ENCODE peak calls at places on chromosomes 12 and 14, in six cellular contexts. A is heart right ventricle; S is ovary; D is mesendoderm; B is spleen; L is CD8-positive, alpha-beta memory T cell. M is an unnamed sample.

GRCh38 chr12:132508860-132509732 is 19.1 kb downstream of the FBRSL1 start:
- DNase-seq in A (no peak), S (no peak), D (no peak), B (no peak), L (no peak), M (no peak)

GRCh38 chr14:80364274-80364673 is 153.0 kb upstream of the DIO2 start:
- DNase-seq in A (no peak), S (no peak), D (peak; percentile 63), B (no peak), L (no peak), M (no peak)

GRCh38 chr12:120944645-120945217 is 33.6 kb upstream of the HNF1A start:
- DNase-seq in A (peak; percentile 44), S (peak; percentile 21), D (peak; percentile 80), B (peak; percentile 71), L (peak; percentile 44), M (peak; percentile 23)

GRCh38 chr14:76584271-76584702 is 177.0 kb upstream of the VASH1 start:
- DNase-seq in A (no peak), S (peak; percentile 14), D (no peak), B (no peak), L (no peak), M (no peak)

GRCh38 chr12:90974286-90974685 is 19.3 kb upstream of the CCER1 start:
- DNase-seq in A (no peak), S (no peak), D (no peak), B (no peak), L (no peak), M (no peak)

GRCh38 chr12:124498870-124499753 is 68.3 kb downstream of the NCOR2 start:
- DNase-seq in A (no peak), S (no peak), D (no peak), B (no peak), L (no peak), M (no peak)

GRCh38 chr12:89775336-89776005 is 66.8 kb upstream of the ATP2B1 start:
- DNase-seq in A (no peak), S (no peak), D (no peak), B (no peak), L (no peak), M (no peak)

GRCh38 chr12:64826234-64826633 is 1.8 kb downstream of the TBC1D30 start:
- DNase-seq in A (peak; percentile 53), S (peak; percentile 70), D (peak; percentile 82), B (no peak), L (no peak), M (no peak)

GRCh38 chr12:104519190-104519857 is 62.6 kb downstream of the CHST11 start:
- DNase-seq in A (no peak), S (no peak), D (no peak), B (no peak), L (peak; percentile 49), M (peak; percentile 38)

GRCh38 chr12:94147991-94148840 is at the start of gene PLXNC1:
- DNase-seq in A (peak; percentile 50), S (peak; percentile 66), D (peak; percentile 52), B (peak; percentile 96), L (peak; percentile 55), M (peak; percentile 36)

GRCh38 chr12:109947511-109947910 is 47.4 kb downstream of the TCHP start:
- DNase-seq in A (no peak), S (no peak), D (no peak), B (no peak), L (no peak), M (no peak)

GRCh38 chr12:116864371-116865160 is 16.7 kb downstream of the HRK start:
- DNase-seq in A (no peak), S (no peak), D (no peak), B (no peak), L (no peak), M (no peak)

GRCh38 chr12:40993158-40993557 is 195.0 kb upstream of the PDZRN4 start:
- DNase-seq in A (no peak), S (no peak), D (no peak), B (no peak), L (no peak), M (no peak)

GRCh38 chr12:116389990-116390655 is 112.6 kb upstream of the MED13L start:
- DNase-seq in A (no peak), S (no peak), D (no peak), B (no peak), L (no peak), M (no peak)

GRCh38 chr12:119363037-119363436 is 28.5 kb downstream of the CCDC60 start:
- DNase-seq in A (no peak), S (no peak), D (no peak), B (no peak), L (no peak), M (no peak)

GRCh38 chr12:10982244-10982643 is 4.5 kb downstream of the TAS2R50 start:
- DNase-seq in A (no peak), S (no peak), D (no peak), B (no peak), L (peak; percentile 1), M (no peak)

GRCh38 chr14:99909500-99910064 is 116.4 kb downstream of the EML1 start:
- DNase-seq in A (no peak), S (no peak), D (peak; percentile 20), B (no peak), L (no peak), M (no peak)

GRCh38 chr14:22567437-22567836 is 21.6 kb downstream of the DAD1 start:
- DNase-seq in A (no peak), S (no peak), D (no peak), B (no peak), L (no peak), M (no peak)

GRCh38 chr12:6635375-6635855 is 344 bp downstream of the LPAR5 start:
- DNase-seq in A (no peak), S (no peak), D (peak; percentile 74), B (peak; percentile 88), L (peak; percentile 33), M (no peak)

GRCh38 chr12:108786450-108786849 is 55.1 kb upstream of the CORO1C start:
- DNase-seq in A (no peak), S (no peak), D (no peak), B (peak; percentile 30), L (no peak), M (no peak)

GRCh38 chr12:132908145-132909029 is 21.0 kb upstream of the CHFR start:
- DNase-seq in A (peak; percentile 99), S (peak; percentile 96), D (peak; percentile 100), B (peak; percentile 98), L (peak; percentile 85), M (peak; percentile 92)

DNA sequence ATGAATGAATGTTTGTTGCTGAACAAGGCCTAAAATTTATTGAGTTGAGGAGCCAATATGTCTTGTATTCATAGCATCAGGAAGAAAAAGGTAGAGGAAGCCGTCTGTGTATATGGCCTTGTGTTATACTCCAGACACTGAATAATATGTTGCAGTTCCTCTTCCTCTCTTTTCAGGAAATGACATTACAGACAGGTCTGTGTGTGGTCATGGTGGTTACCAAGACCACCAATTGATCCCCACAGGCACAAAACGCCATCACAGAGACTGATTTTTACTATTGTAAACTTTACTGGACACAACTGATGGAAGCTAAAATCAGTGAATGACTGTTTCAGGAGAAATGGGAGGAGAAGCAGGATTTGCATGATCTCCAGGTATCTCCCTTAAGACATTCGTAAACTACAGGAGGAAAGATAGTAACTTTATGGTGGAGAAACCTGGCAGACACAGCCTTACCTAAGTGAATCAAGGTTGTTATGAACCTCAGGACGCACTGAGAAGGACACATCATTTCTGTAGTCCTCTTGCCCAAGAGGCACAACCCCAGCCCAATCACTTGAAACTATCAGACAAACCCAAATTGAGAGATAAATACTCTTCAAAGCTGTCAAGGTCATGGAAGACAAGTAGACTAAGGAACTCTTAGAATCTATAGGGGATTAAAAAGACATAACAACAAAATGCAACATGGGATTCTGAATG is 334.1 kb upstream of the RGS6 start:
- DNase-seq in A (no peak), S (no peak), D (no peak), B (no peak), L (no peak), M (no peak)
- H3K27ac ChIP-seq in A (no peak overlapping the region), S (no peak overlapping the region), D (no peak overlapping the region), B (peak overlapping the region; percentile 79), L (no peak overlapping the region), M (no peak overlapping the region)

GRCh38 chr12:50685641-50686040 is 78.3 kb upstream of the ATF1 start:
- DNase-seq in A (no peak), S (no peak), D (peak; percentile 67), B (no peak), L (no peak), M (no peak)
- H3K36me3 ChIP-seq in A (peaks cover 9% of the 10 kb centered on the region), S (no peaks in the 10 kb centered on the region), D (no peaks in the 10 kb centered on the region), B (peaks cover 100% of the 10 kb centered on the region), L (peaks cover 19% of the 10 kb centered on the region), M (peaks cover 85% of the 10 kb centered on the region)

GRCh38 chr12:77299001-77299400 is 233.6 kb upstream of the E2F7 start:
- DNase-seq in A (no peak), S (no peak), D (no peak), B (no peak), L (no peak), M (no peak)

GRCh38 chr12:77299910-77300772 is 234.8 kb upstream of the E2F7 start:
- DNase-seq in A (no peak), S (no peak), D (no peak), B (no peak), L (no peak), M (no peak)

GRCh38 chr12:77300815-77301214 is 235.4 kb upstream of the E2F7 start:
- DNase-seq in A (no peak), S (no peak), D (no peak), B (no peak), L (no peak), M (no peak)
- H3K27ac ChIP-seq in A (no peak overlapping the region), S (no peak overlapping the region), D (no peak overlapping the region), B (no peak overlapping the region), L (no peak overlapping the region), M (no peak overlapping the region)

GRCh38 chr12:21220266-21220665 is 89.3 kb downstream of the SLCO1B1 start:
- DNase-seq in A (no peak), S (no peak), D (no peak), B (no peak), L (no peak), M (no peak)

GRCh38 chr12:21221072-21221471 is 90.1 kb downstream of the SLCO1B1 start:
- DNase-seq in A (no peak), S (no peak), D (no peak), B (no peak), L (no peak), M (no peak)

GRCh38 chr12:21223930-21224329 is 92.9 kb downstream of the SLCO1B1 start:
- DNase-seq in A (no peak), S (no peak), D (no peak), B (no peak), L (no peak), M (no peak)

GRCh38 chr12:21221778-21222177 is 90.8 kb downstream of the SLCO1B1 start:
- DNase-seq in A (no peak), S (no peak), D (no peak), B (no peak), L (no peak), M (no peak)

DNA sequence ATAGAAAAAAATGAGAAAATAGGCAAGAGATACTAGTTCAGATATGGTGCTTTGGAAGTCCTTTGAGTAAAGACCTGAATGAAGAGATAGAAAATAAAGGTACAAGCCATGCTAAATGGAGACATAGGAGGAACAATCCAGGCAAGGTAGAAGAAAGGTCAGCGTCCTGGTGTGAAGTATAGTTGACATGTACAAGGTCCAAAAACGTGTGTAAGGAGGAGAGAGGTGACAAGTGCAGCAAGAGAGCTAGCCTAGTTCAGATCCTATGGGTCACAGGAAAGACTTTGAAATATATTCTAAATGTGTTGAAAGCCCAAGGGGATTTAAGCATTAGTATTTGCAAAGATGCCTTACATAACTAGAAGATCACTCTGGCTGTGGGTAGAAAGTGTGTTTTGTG is 88.2 kb downstream of the SLCO1B1 start:
- DNase-seq in A (no peak), S (no peak), D (no peak), B (no peak), L (no peak), M (no peak)
- H3K36me3 ChIP-seq in A (no peaks in the 10 kb centered on the region), S (no peaks in the 10 kb centered on the region), D (no peaks in the 10 kb centered on the region), B (no peaks in the 10 kb centered on the region), L (no peaks in the 10 kb centered on the region), M (no peaks in the 10 kb centered on the region)

GRCh38 chr12:93103154-93103553 is 174.1 kb upstream of the EEA1 start:
- DNase-seq in A (no peak), S (no peak), D (no peak), B (no peak), L (no peak), M (no peak)
- H3K27ac ChIP-seq in A (peak overlapping the region; percentile 23), S (no peak overlapping the region), D (no peak overlapping the region), B (no peak overlapping the region), L (no peak overlapping the region), M (no peak overlapping the region)